ENCODE peak calls at places on chromosomes 1 and 21, in seven cellular contexts. W, D, Y, L, T, Z and E are unnamed samples. For H3K4me1, the result is how much of the 10 kb centered on the place peaks cover.

GRCh38 chr1:109573785-109574184 is 25.4 kb downstream of the GNAI3 start:
- DNase-seq in Z (no peak), Y (no peak), T (no peak), L (no peak), D (no peak), W (no peak), E (no peak)

GRCh38 chr1:10733967-10734366 is 62.5 kb downstream of the CASZ1 start:
- DNase-seq in D (no peak), L (no peak), Y (no peak), W (no peak), Z (no peak), T (no peak), E (no peak)

GRCh38 chr1:234435620-234436019 is 43.4 kb downstream of the TARBP1 start:
- DNase-seq in Y (no peak), Z (no peak), W (peak), T (no peak), L (no peak), D (peak), E (no peak)

GRCh38 chr1:65650682-65651081 is 142.0 kb upstream of the PDE4B start:
- DNase-seq in D (no peak), Z (no peak), L (no peak), Y (no peak), W (no peak), T (no peak), E (no peak)

GRCh38 chr21:35208810-35209517 is 159.9 kb upstream of the RUNX1 start:
- DNase-seq in T (no peak), Z (no peak), Y (no peak), L (no peak), D (no peak), W (no peak), E (no peak)

GRCh38 chr1:55284856-55285255 is 69.7 kb upstream of the USP24 start:
- DNase-seq in T (peak), Y (peak), L (peak), D (peak), W (peak), Z (peak), E (peak)

GRCh38 chr21:46004168-46004861 is 22.7 kb downstream of the COL6A1 start:
- DNase-seq in Y (no peak), T (no peak), L (no peak), W (no peak), Z (no peak), D (no peak), E (no peak)

GRCh38 chr1:54818461-54819194 is 17.5 kb upstream of the TTC22 start:
- DNase-seq in Z (no peak), Y (no peak), D (no peak), T (no peak), L (no peak), W (no peak), E (no peak)

GRCh38 chr1:165365344-165365743 is 8.8 kb upstream of the LMX1A start:
- DNase-seq in L (no peak), Y (no peak), T (no peak), D (no peak), W (no peak), Z (no peak), E (no peak)

GRCh38 chr1:197330213-197330612 is 62.2 kb downstream of the CRB1 start:
- DNase-seq in W (no peak), Y (no peak), T (no peak), D (no peak), L (no peak), Z (no peak), E (no peak)

GRCh38 chr1:197331565-197331964 is 63.5 kb downstream of the CRB1 start:
- DNase-seq in D (no peak), Z (no peak), Y (no peak), T (no peak), W (no peak), L (no peak), E (no peak)

GRCh38 chr1:197327776-197328364 is 59.8 kb downstream of the CRB1 start:
- DNase-seq in W (no peak), D (peak), T (no peak), Z (peak), L (peak), Y (no peak), E (no peak)
- TF ChIP-seq CTCF in W (peak), D (peak), T (peak), Z (peak), L (peak), Y (peak), E (peak)

GRCh38 chr1:159406821-159407220 is 25.2 kb upstream of the OR10J4 start:
- DNase-seq in T (no peak), D (no peak), W (no peak), L (no peak), Y (no peak), Z (no peak), E (no peak)
- TF ChIP-seq REST in T (no peak), D (no peak), W (no peak), L (no peak), Y (no peak), Z (no peak), E (no peak)

GRCh38 chr1:67213948-67214347 is 47.7 kb downstream of the IL23R start:
- DNase-seq in Y (no peak), L (no peak), W (no peak), Z (no peak), T (no peak), D (no peak), E (no peak)
- H3K4me1 ChIP-seq in Y (under half), L (under half), W (under half), Z (under half), T (under half), D (under half), E (under half)

DNA sequence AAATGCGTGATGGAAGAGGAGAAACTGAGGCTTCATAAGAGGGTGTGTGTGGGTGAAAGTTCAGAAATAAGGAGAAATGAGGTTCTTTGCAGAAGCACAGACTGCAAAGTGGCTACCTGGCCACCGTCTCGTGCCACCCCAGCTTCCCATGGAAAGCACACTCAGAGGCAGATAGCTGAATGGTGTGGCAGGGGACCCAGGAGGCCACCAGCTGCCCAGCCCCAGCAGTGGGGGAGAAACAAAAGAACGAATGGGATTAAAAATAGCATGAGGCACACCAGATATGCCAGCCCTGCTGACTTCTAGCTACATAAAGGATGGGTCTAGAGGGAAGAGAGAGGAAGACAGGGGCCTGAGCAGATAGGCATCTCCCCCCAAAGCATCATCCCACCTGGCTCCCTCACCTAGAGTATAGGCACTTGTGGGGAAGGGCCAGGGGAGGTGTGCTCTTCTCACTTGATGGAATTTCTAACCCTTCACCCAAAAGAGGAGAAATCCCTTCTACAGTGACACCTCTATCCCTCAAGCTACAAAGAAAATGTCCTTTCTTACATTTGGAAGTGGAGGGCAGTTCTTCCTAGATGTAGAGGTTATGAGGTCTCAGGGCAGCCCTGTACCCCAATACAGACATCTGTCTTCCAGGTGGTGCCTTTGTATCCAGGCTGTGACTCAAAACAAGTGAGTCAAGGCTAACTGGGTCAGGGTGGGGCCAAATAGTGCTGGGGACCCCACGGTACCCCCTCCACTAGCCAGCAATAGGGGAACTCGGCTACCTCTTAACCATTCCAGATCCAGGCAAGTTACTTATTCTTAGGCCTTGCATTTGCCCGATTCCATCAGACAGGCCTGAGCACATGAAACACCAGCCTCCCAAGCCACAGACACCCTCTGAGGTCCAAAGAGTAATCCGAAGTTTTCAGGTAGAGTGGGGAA is 3.5 kb downstream of the HDGF start:
- DNase-seq in Z (no peak), T (no peak), L (no peak), W (no peak), Y (no peak), D (no peak), E (no peak)
- TF ChIP-seq CTCF in Z (no peak), T (no peak), L (no peak), W (no peak), Y (no peak), D (no peak), E (no peak)

GRCh38 chr1:215640429-215641148 is 73.5 kb downstream of the KCTD3 start:
- DNase-seq in Y (no peak), Z (no peak), T (no peak), L (no peak), W (peak), D (no peak), E (no peak)

GRCh38 chr1:215636258-215636965 is 69.3 kb downstream of the KCTD3 start:
- DNase-seq in Z (no peak), W (no peak), D (no peak), Y (no peak), T (no peak), L (no peak), E (no peak)

GRCh38 chr1:215631489-215631888 is 64.4 kb downstream of the KCTD3 start:
- DNase-seq in D (no peak), Z (no peak), W (no peak), Y (no peak), L (peak), T (no peak), E (no peak)

GRCh38 chr1:215635827-215636226 is 68.7 kb downstream of the KCTD3 start:
- DNase-seq in W (no peak), Z (no peak), T (no peak), D (no peak), Y (no peak), L (no peak), E (no peak)

GRCh38 chr1:215637041-215637573 is 70.0 kb downstream of the KCTD3 start:
- DNase-seq in T (no peak), W (no peak), D (no peak), Z (no peak), Y (no peak), L (no peak), E (no peak)
- TF ChIP-seq REST in T (no peak), W (no peak), D (no peak), Z (no peak), Y (no peak), L (no peak), E (no peak)

GRCh38 chr1:205286335-205286950 is 35.1 kb downstream of the NUAK2 start:
- DNase-seq in D (no peak), Y (peak), Z (no peak), L (no peak), W (no peak), T (no peak), E (no peak)

GRCh38 chr1:205285391-205286101 is 36.0 kb downstream of the NUAK2 start:
- DNase-seq in L (no peak), W (no peak), Y (peak), Z (no peak), D (no peak), T (no peak), E (no peak)

GRCh38 chr1:205287076-205287475 is 34.5 kb downstream of the NUAK2 start:
- DNase-seq in L (no peak), D (no peak), W (no peak), T (no peak), Y (no peak), Z (no peak), E (no peak)

GRCh38 chr1:205284420-205285144 is 37.0 kb downstream of the NUAK2 start:
- DNase-seq in T (peak), Z (peak), Y (no peak), W (peak), D (peak), L (peak), E (no peak)

DNA sequence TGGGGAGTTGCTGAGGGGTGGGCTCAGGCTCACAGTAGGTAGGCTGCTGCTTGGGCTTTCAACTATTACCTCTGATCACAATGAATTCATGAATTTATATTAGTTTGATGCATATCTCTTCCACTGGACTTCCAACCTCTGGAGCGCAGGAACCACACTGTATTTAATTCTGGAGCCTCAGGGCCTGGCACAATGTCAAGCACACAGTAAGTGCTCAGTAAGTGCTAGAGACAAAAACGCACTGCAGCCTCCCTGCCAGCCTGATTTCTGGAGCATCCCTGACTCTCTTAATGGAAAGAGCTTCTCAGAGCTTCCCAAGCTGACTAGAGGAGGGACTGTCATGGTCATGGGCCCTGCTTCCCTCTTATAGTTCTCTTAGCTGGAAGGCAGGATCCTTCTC is 33.8 kb downstream of the NUAK2 start:
- DNase-seq in T (no peak), Y (no peak), L (no peak), W (no peak), Z (no peak), D (no peak), E (no peak)
- H3K4me1 ChIP-seq in T (half or more), Y (half or more), L (half or more), W (under half), Z (under half), D (under half), E (under half)

GRCh38 chr1:48089356-48089891 is 92.2 kb upstream of the TRABD2B start:
- DNase-seq in D (no peak), T (no peak), Y (no peak), Z (no peak), W (no peak), L (no peak), E (no peak)

GRCh38 chr1:48092401-48092800 is 95.2 kb upstream of the TRABD2B start:
- DNase-seq in W (no peak), D (no peak), T (no peak), Z (no peak), Y (no peak), L (no peak), E (no peak)

GRCh38 chr1:48099011-48099550 is 101.9 kb upstream of the TRABD2B start:
- DNase-seq in Y (no peak), Z (no peak), W (no peak), D (no peak), L (no peak), T (no peak), E (no peak)

GRCh38 chr1:48093147-48093546 is 96.0 kb upstream of the TRABD2B start:
- DNase-seq in L (no peak), D (no peak), Z (no peak), T (no peak), Y (no peak), W (no peak), E (no peak)

GRCh38 chr1:48093696-48094518 is 96.7 kb upstream of the TRABD2B start:
- DNase-seq in L (peak), W (peak), T (peak), D (peak), Y (no peak), Z (peak), E (peak)
- TF ChIP-seq CTCF in L (peak), W (peak), T (peak), D (peak), Y (peak), Z (peak), E (peak)

GRCh38 chr1:32321712-32322291 is 14.2 kb downstream of the MARCKSL1 start:
- DNase-seq in D (no peak), L (peak), T (no peak), Z (no peak), W (no peak), Y (no peak), E (peak)
- TF ChIP-seq REST in D (no peak), L (no peak), T (no peak), Z (no peak), W (no peak), Y (no peak), E (no peak)